ENCODE peak calls at places on chromosome 3, in eight cellular contexts. One of them, this sample, is unnamed.

GRCh38 chr3:16357191-16357590 is 92.2 kb downstream of the OXNAD1 start:
- DNase-seq in heart left ventricle: no peak
- DNase-seq in IMR-90: peak
- DNase-seq in MM.1S: no peak
- DNase-seq in CD8-positive, alpha-beta T cell: no peak
- DNase-seq in left lung: no peak
- DNase-seq in body of pancreas: no peak
- DNase-seq in fibroblast of lung: peak
- DNase-seq in this sample: no peak

GRCh38 chr3:135650309-135650708 is 315.2 kb upstream of the PPP2R3A start:
- DNase-seq in heart left ventricle: no peak
- DNase-seq in IMR-90: no peak
- DNase-seq in MM.1S: no peak
- DNase-seq in CD8-positive, alpha-beta T cell: no peak
- DNase-seq in left lung: no peak
- DNase-seq in body of pancreas: no peak
- DNase-seq in fibroblast of lung: no peak
- DNase-seq in this sample: no peak

GRCh38 chr3:66385066-66385465 is 115.8 kb downstream of the LRIG1 start:
- DNase-seq in heart left ventricle: no peak
- DNase-seq in IMR-90: no peak
- DNase-seq in MM.1S: no peak
- DNase-seq in CD8-positive, alpha-beta T cell: no peak
- DNase-seq in left lung: no peak
- DNase-seq in body of pancreas: no peak
- DNase-seq in fibroblast of lung: no peak
- DNase-seq in this sample: no peak

GRCh38 chr3:196631655-196632032 is 7.8 kb upstream of the NRROS start:
- DNase-seq in heart left ventricle: no peak
- DNase-seq in IMR-90: no peak
- DNase-seq in MM.1S: peak
- DNase-seq in CD8-positive, alpha-beta T cell: peak
- DNase-seq in left lung: no peak
- DNase-seq in body of pancreas: no peak
- DNase-seq in fibroblast of lung: no peak
- DNase-seq in this sample: no peak

GRCh38 chr3:29639621-29640290 is 358.9 kb downstream of the RBMS3 start:
- DNase-seq in heart left ventricle: no peak
- DNase-seq in IMR-90: peak
- DNase-seq in MM.1S: no peak
- DNase-seq in CD8-positive, alpha-beta T cell: no peak
- DNase-seq in left lung: no peak
- DNase-seq in body of pancreas: no peak
- DNase-seq in fibroblast of lung: no peak
- DNase-seq in this sample: no peak

GRCh38 chr3:111691293-111691909 is 96.3 kb upstream of the ZBED2 start:
- DNase-seq in heart left ventricle: no peak
- DNase-seq in IMR-90: peak
- DNase-seq in MM.1S: peak
- DNase-seq in CD8-positive, alpha-beta T cell: no peak
- DNase-seq in left lung: no peak
- DNase-seq in body of pancreas: no peak
- DNase-seq in fibroblast of lung: peak
- DNase-seq in this sample: no peak

GRCh38 chr3:143207338-143207961 is 87.9 kb downstream of the CHST2 start:
- DNase-seq in heart left ventricle: no peak
- DNase-seq in IMR-90: peak
- DNase-seq in MM.1S: peak
- DNase-seq in CD8-positive, alpha-beta T cell: no peak
- DNase-seq in left lung: no peak
- DNase-seq in body of pancreas: no peak
- DNase-seq in fibroblast of lung: peak
- DNase-seq in this sample: no peak

GRCh38 chr3:46484388-46484787 is 13.4 kb upstream of the RTP3 start:
- DNase-seq in heart left ventricle: no peak
- DNase-seq in IMR-90: no peak
- DNase-seq in MM.1S: no peak
- DNase-seq in CD8-positive, alpha-beta T cell: no peak
- DNase-seq in left lung: no peak
- DNase-seq in body of pancreas: peak
- DNase-seq in fibroblast of lung: no peak
- DNase-seq in this sample: no peak

GRCh38 chr3:133956333-133956732 is 60.7 kb upstream of the RAB6B start:
- DNase-seq in heart left ventricle: peak
- DNase-seq in IMR-90: no peak
- DNase-seq in MM.1S: no peak
- DNase-seq in CD8-positive, alpha-beta T cell: no peak
- DNase-seq in left lung: no peak
- DNase-seq in body of pancreas: no peak
- DNase-seq in fibroblast of lung: no peak
- DNase-seq in this sample: no peak

GRCh38 chr3:190432216-190432615 is 17.5 kb downstream of the TMEM207 start:
- DNase-seq in heart left ventricle: no peak
- DNase-seq in IMR-90: peak
- DNase-seq in MM.1S: no peak
- DNase-seq in CD8-positive, alpha-beta T cell: no peak
- DNase-seq in left lung: no peak
- DNase-seq in body of pancreas: no peak
- DNase-seq in fibroblast of lung: no peak
- DNase-seq in this sample: no peak

GRCh38 chr3:43413676-43414368 is 127.5 kb downstream of the SNRK start:
- DNase-seq in heart left ventricle: no peak
- DNase-seq in IMR-90: no peak
- DNase-seq in MM.1S: no peak
- DNase-seq in CD8-positive, alpha-beta T cell: no peak
- DNase-seq in left lung: no peak
- DNase-seq in body of pancreas: no peak
- DNase-seq in fibroblast of lung: no peak
- DNase-seq in this sample: no peak

GRCh38 chr3:81024560-81024959 is 736.9 kb downstream of the GBE1 start:
- DNase-seq in heart left ventricle: no peak
- DNase-seq in IMR-90: no peak
- DNase-seq in MM.1S: no peak
- DNase-seq in CD8-positive, alpha-beta T cell: no peak
- DNase-seq in left lung: no peak
- DNase-seq in body of pancreas: no peak
- DNase-seq in fibroblast of lung: no peak
- DNase-seq in this sample: no peak

GRCh38 chr3:102180291-102180931 is 254.4 kb upstream of the ZPLD1 start:
- DNase-seq in heart left ventricle: peak
- DNase-seq in IMR-90: peak
- DNase-seq in MM.1S: no peak
- DNase-seq in CD8-positive, alpha-beta T cell: no peak
- DNase-seq in left lung: no peak
- DNase-seq in body of pancreas: no peak
- DNase-seq in fibroblast of lung: peak
- DNase-seq in this sample: no peak

GRCh38 chr3:81876826-81877225 is 115.4 kb upstream of the GBE1 start:
- DNase-seq in heart left ventricle: no peak
- DNase-seq in IMR-90: no peak
- DNase-seq in MM.1S: no peak
- DNase-seq in CD8-positive, alpha-beta T cell: no peak
- DNase-seq in left lung: no peak
- DNase-seq in body of pancreas: no peak
- DNase-seq in fibroblast of lung: no peak
- DNase-seq in this sample: no peak

GRCh38 chr3:187946031-187946691 is 200.9 kb upstream of the BCL6 start:
- DNase-seq in heart left ventricle: no peak
- DNase-seq in IMR-90: peak
- DNase-seq in MM.1S: no peak
- DNase-seq in CD8-positive, alpha-beta T cell: no peak
- DNase-seq in left lung: no peak
- DNase-seq in body of pancreas: no peak
- DNase-seq in fibroblast of lung: peak
- DNase-seq in this sample: no peak

DNA sequence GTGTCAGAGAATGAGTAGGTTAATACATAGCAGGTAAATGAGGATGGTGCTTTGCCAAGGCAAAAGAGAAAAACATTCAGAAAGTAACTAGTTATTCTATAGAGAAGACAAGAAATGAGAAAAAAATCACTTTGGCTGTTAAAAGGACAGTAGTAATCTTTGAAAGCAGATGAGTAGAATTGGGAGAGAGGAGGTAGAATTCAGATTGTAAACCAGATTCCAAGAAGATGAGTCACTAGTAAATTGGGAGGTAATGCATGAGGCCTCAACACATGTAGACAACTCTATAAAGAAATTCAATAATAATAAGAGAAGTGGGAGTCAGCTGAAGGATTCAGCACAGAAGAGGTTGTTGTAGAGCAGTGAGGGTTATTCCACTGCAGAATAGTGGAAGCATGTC is 81.4 kb downstream of the MBNL1 start:
- DNase-seq in heart left ventricle: no peak
- DNase-seq in IMR-90: peak
- DNase-seq in MM.1S: no peak
- DNase-seq in CD8-positive, alpha-beta T cell: no peak
- DNase-seq in left lung: no peak
- DNase-seq in body of pancreas: no peak
- DNase-seq in fibroblast of lung: no peak
- DNase-seq in this sample: no peak
- H3K27ac ChIP-seq in heart left ventricle: peak
- H3K27ac ChIP-seq in IMR-90: no peak
- H3K27ac ChIP-seq in MM.1S: no peak
- H3K27ac ChIP-seq in CD8-positive, alpha-beta T cell: no peak
- H3K27ac ChIP-seq in left lung: no peak
- H3K27ac ChIP-seq in body of pancreas: no peak
- H3K27ac ChIP-seq in fibroblast of lung: no peak
- H3K27ac ChIP-seq in this sample: peak

GRCh38 chr3:32869513-32870047 is 51.8 kb downstream of the TRIM71 start:
- DNase-seq in heart left ventricle: no peak
- DNase-seq in IMR-90: no peak
- DNase-seq in MM.1S: no peak
- DNase-seq in CD8-positive, alpha-beta T cell: no peak
- DNase-seq in left lung: no peak
- DNase-seq in body of pancreas: no peak
- DNase-seq in fibroblast of lung: no peak
- DNase-seq in this sample: no peak
- H3K4me3 ChIP-seq in heart left ventricle: no peak
- H3K4me3 ChIP-seq in IMR-90: no peak
- H3K4me3 ChIP-seq in MM.1S: no peak
- H3K4me3 ChIP-seq in CD8-positive, alpha-beta T cell: no peak
- H3K4me3 ChIP-seq in left lung: no peak
- H3K4me3 ChIP-seq in body of pancreas: no peak
- H3K4me3 ChIP-seq in fibroblast of lung: no peak
- H3K4me3 ChIP-seq in this sample: no peak

GRCh38 chr3:172622916-172623700 is 87.8 kb downstream of the NCEH1 start:
- DNase-seq in heart left ventricle: no peak
- DNase-seq in IMR-90: peak
- DNase-seq in MM.1S: peak
- DNase-seq in CD8-positive, alpha-beta T cell: peak
- DNase-seq in left lung: no peak
- DNase-seq in body of pancreas: peak
- DNase-seq in fibroblast of lung: peak
- DNase-seq in this sample: peak
- TF ChIP-seq CTCF in heart left ventricle: peak
- TF ChIP-seq CTCF in IMR-90: peak
- TF ChIP-seq CTCF in MM.1S: peak
- TF ChIP-seq CTCF in CD8-positive, alpha-beta T cell: peak
- TF ChIP-seq CTCF in left lung: peak
- TF ChIP-seq CTCF in body of pancreas: peak
- TF ChIP-seq CTCF in fibroblast of lung: peak
- TF ChIP-seq CTCF in this sample: peak

DNA sequence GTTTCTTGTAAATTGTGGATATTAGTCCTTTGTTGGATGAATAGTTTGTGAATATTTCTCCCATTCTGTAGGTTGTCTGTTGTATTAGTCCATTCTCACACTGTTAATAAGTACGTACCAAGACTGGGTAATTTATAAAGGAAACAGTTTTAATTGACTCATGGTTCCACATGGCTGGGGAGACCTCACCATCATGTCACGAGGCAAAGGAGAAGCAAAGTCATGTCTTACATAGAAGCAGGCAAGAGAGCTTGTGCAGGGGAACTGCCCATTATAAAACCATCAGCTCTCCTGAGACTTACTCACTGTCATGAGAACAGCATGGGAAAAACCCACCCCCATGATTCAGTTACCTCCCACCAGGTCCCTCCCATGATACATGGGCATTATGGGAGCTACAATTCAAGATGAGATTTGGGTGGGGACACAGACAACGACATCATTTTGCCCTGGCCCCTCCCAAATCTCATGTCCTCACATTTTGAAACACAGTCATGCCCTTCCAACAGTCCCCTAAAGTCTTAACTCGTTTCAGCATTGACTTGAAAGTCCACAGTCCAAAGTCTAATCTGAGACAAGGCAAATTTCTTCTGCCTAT is 133.2 kb downstream of the LMLN start:
- DNase-seq in heart left ventricle: no peak
- DNase-seq in IMR-90: no peak
- DNase-seq in MM.1S: peak
- DNase-seq in CD8-positive, alpha-beta T cell: no peak
- DNase-seq in left lung: no peak
- DNase-seq in body of pancreas: no peak
- DNase-seq in fibroblast of lung: no peak
- DNase-seq in this sample: no peak
- H3K27ac ChIP-seq in heart left ventricle: no peak
- H3K27ac ChIP-seq in IMR-90: no peak
- H3K27ac ChIP-seq in MM.1S: no peak
- H3K27ac ChIP-seq in CD8-positive, alpha-beta T cell: no peak
- H3K27ac ChIP-seq in left lung: no peak
- H3K27ac ChIP-seq in body of pancreas: no peak
- H3K27ac ChIP-seq in fibroblast of lung: no peak
- H3K27ac ChIP-seq in this sample: no peak